ENCODE peak calls at places on chromosomes 16 and 17, in nine cellular contexts. One of them, this sample, is unnamed.

GRCh38 chr17:29238133-29238850 is 8.4 kb upstream of the CRYBA1 start:
- DNase-seq in heart right ventricle: no peak
- DNase-seq in OCI-LY7: no peak
- DNase-seq in AG04450: no peak
- DNase-seq in CD8-positive, alpha-beta T cell: no peak
- DNase-seq in mucosa of descending colon: no peak
- DNase-seq in GM23338: no peak
- DNase-seq in BJ: no peak
- DNase-seq in astrocyte of the cerebellum: no peak
- DNase-seq in this sample: no peak

GRCh38 chr17:74786411-74787097 is 10.4 kb upstream of the NAT9 start:
- DNase-seq in heart right ventricle: no peak
- DNase-seq in OCI-LY7: no peak
- DNase-seq in AG04450: no peak
- DNase-seq in CD8-positive, alpha-beta T cell: no peak
- DNase-seq in mucosa of descending colon: no peak
- DNase-seq in GM23338: no peak
- DNase-seq in BJ: no peak
- DNase-seq in astrocyte of the cerebellum: no peak
- DNase-seq in this sample: no peak

GRCh38 chr17:77356109-77356689 is 215.4 kb downstream of the SEC14L1 start:
- DNase-seq in heart right ventricle: no peak
- DNase-seq in OCI-LY7: no peak
- DNase-seq in AG04450: no peak
- DNase-seq in CD8-positive, alpha-beta T cell: no peak
- DNase-seq in mucosa of descending colon: no peak
- DNase-seq in GM23338: no peak
- DNase-seq in BJ: no peak
- DNase-seq in astrocyte of the cerebellum: no peak
- DNase-seq in this sample: no peak

GRCh38 chr16:88698694-88699045 is 7.5 kb downstream of the RNF166 start:
- DNase-seq in heart right ventricle: no peak
- DNase-seq in OCI-LY7: peak
- DNase-seq in AG04450: no peak
- DNase-seq in CD8-positive, alpha-beta T cell: no peak
- DNase-seq in mucosa of descending colon: no peak
- DNase-seq in GM23338: no peak
- DNase-seq in BJ: no peak
- DNase-seq in astrocyte of the cerebellum: no peak
- DNase-seq in this sample: no peak

GRCh38 chr16:87363771-87364476 is 19.7 kb downstream of the FBXO31 start:
- DNase-seq in heart right ventricle: peak
- DNase-seq in OCI-LY7: no peak
- DNase-seq in AG04450: no peak
- DNase-seq in CD8-positive, alpha-beta T cell: no peak
- DNase-seq in mucosa of descending colon: no peak
- DNase-seq in GM23338: no peak
- DNase-seq in BJ: no peak
- DNase-seq in astrocyte of the cerebellum: no peak
- DNase-seq in this sample: no peak

GRCh38 chr17:47860396-47860795 is 9.4 kb upstream of the SP6 start:
- DNase-seq in heart right ventricle: no peak
- DNase-seq in OCI-LY7: no peak
- DNase-seq in AG04450: no peak
- DNase-seq in CD8-positive, alpha-beta T cell: no peak
- DNase-seq in mucosa of descending colon: no peak
- DNase-seq in GM23338: no peak
- DNase-seq in BJ: no peak
- DNase-seq in astrocyte of the cerebellum: no peak
- DNase-seq in this sample: no peak

GRCh38 chr17:1939979-1940809 is 84.9 kb downstream of the RTN4RL1 start:
- DNase-seq in heart right ventricle: no peak
- DNase-seq in OCI-LY7: no peak
- DNase-seq in AG04450: no peak
- DNase-seq in CD8-positive, alpha-beta T cell: no peak
- DNase-seq in mucosa of descending colon: peak
- DNase-seq in GM23338: no peak
- DNase-seq in BJ: no peak
- DNase-seq in astrocyte of the cerebellum: no peak
- DNase-seq in this sample: no peak

GRCh38 chr16:51062039-51062438 is 89.0 kb downstream of the SALL1 start:
- DNase-seq in heart right ventricle: no peak
- DNase-seq in OCI-LY7: no peak
- DNase-seq in AG04450: no peak
- DNase-seq in CD8-positive, alpha-beta T cell: no peak
- DNase-seq in mucosa of descending colon: no peak
- DNase-seq in GM23338: no peak
- DNase-seq in BJ: no peak
- DNase-seq in astrocyte of the cerebellum: no peak
- DNase-seq in this sample: no peak

GRCh38 chr17:51608251-51608933 is 348.0 kb downstream of the UTP18 start:
- DNase-seq in heart right ventricle: no peak
- DNase-seq in OCI-LY7: no peak
- DNase-seq in AG04450: no peak
- DNase-seq in CD8-positive, alpha-beta T cell: no peak
- DNase-seq in mucosa of descending colon: no peak
- DNase-seq in GM23338: no peak
- DNase-seq in BJ: no peak
- DNase-seq in astrocyte of the cerebellum: no peak
- DNase-seq in this sample: no peak

GRCh38 chr17:79897243-79898063 is 58.2 kb upstream of the CBX4 start:
- DNase-seq in heart right ventricle: no peak
- DNase-seq in OCI-LY7: no peak
- DNase-seq in AG04450: no peak
- DNase-seq in CD8-positive, alpha-beta T cell: no peak
- DNase-seq in mucosa of descending colon: no peak
- DNase-seq in GM23338: no peak
- DNase-seq in BJ: no peak
- DNase-seq in astrocyte of the cerebellum: no peak
- DNase-seq in this sample: no peak

GRCh38 chr16:50697881-50698767 is 4.7 kb downstream of the NOD2 start:
- DNase-seq in heart right ventricle: peak
- DNase-seq in OCI-LY7: no peak
- DNase-seq in AG04450: no peak
- DNase-seq in CD8-positive, alpha-beta T cell: no peak
- DNase-seq in mucosa of descending colon: peak
- DNase-seq in GM23338: no peak
- DNase-seq in BJ: no peak
- DNase-seq in astrocyte of the cerebellum: peak
- DNase-seq in this sample: peak

GRCh38 chr17:77698903-77699615 is 259.4 kb upstream of the TNRC6C start:
- DNase-seq in heart right ventricle: no peak
- DNase-seq in OCI-LY7: no peak
- DNase-seq in AG04450: no peak
- DNase-seq in CD8-positive, alpha-beta T cell: no peak
- DNase-seq in mucosa of descending colon: no peak
- DNase-seq in GM23338: no peak
- DNase-seq in BJ: no peak
- DNase-seq in astrocyte of the cerebellum: no peak
- DNase-seq in this sample: no peak

GRCh38 chr17:50127661-50128361 is 2.1 kb downstream of the SAMD14 start:
- DNase-seq in heart right ventricle: no peak
- DNase-seq in OCI-LY7: no peak
- DNase-seq in AG04450: no peak
- DNase-seq in CD8-positive, alpha-beta T cell: no peak
- DNase-seq in mucosa of descending colon: no peak
- DNase-seq in GM23338: peak
- DNase-seq in BJ: no peak
- DNase-seq in astrocyte of the cerebellum: no peak
- DNase-seq in this sample: no peak

GRCh38 chr17:61904094-61904710 is 23.6 kb downstream of the INTS2 start:
- DNase-seq in heart right ventricle: no peak
- DNase-seq in OCI-LY7: no peak
- DNase-seq in AG04450: no peak
- DNase-seq in CD8-positive, alpha-beta T cell: no peak
- DNase-seq in mucosa of descending colon: no peak
- DNase-seq in GM23338: no peak
- DNase-seq in BJ: no peak
- DNase-seq in astrocyte of the cerebellum: no peak
- DNase-seq in this sample: peak

GRCh38 chr16:83762141-83763024 is 45.4 kb upstream of the HSBP1 start:
- DNase-seq in heart right ventricle: no peak
- DNase-seq in OCI-LY7: no peak
- DNase-seq in AG04450: no peak
- DNase-seq in CD8-positive, alpha-beta T cell: no peak
- DNase-seq in mucosa of descending colon: no peak
- DNase-seq in GM23338: no peak
- DNase-seq in BJ: no peak
- DNase-seq in astrocyte of the cerebellum: no peak
- DNase-seq in this sample: no peak

GRCh38 chr17:81251091-81251942 is 12.2 kb downstream of the NDUFAF8 start:
- DNase-seq in heart right ventricle: no peak
- DNase-seq in OCI-LY7: peak
- DNase-seq in AG04450: no peak
- DNase-seq in CD8-positive, alpha-beta T cell: no peak
- DNase-seq in mucosa of descending colon: peak
- DNase-seq in GM23338: no peak
- DNase-seq in BJ: no peak
- DNase-seq in astrocyte of the cerebellum: no peak
- DNase-seq in this sample: no peak

GRCh38 chr17:68184141-68184571 is 63.7 kb upstream of the AMZ2 start:
- DNase-seq in heart right ventricle: no peak
- DNase-seq in OCI-LY7: no peak
- DNase-seq in AG04450: no peak
- DNase-seq in CD8-positive, alpha-beta T cell: no peak
- DNase-seq in mucosa of descending colon: no peak
- DNase-seq in GM23338: peak
- DNase-seq in BJ: no peak
- DNase-seq in astrocyte of the cerebellum: peak
- DNase-seq in this sample: no peak

GRCh38 chr16:67084345-67085028 is 25.3 kb upstream of the PHAF1 start:
- DNase-seq in heart right ventricle: no peak
- DNase-seq in OCI-LY7: peak
- DNase-seq in AG04450: no peak
- DNase-seq in CD8-positive, alpha-beta T cell: no peak
- DNase-seq in mucosa of descending colon: no peak
- DNase-seq in GM23338: no peak
- DNase-seq in BJ: no peak
- DNase-seq in astrocyte of the cerebellum: no peak
- DNase-seq in this sample: peak

GRCh38 chr17:57989011-57989345 is 924 bp upstream of the VEZF1 start:
- DNase-seq in heart right ventricle: peak
- DNase-seq in OCI-LY7: no peak
- DNase-seq in AG04450: no peak
- DNase-seq in CD8-positive, alpha-beta T cell: no peak
- DNase-seq in mucosa of descending colon: peak
- DNase-seq in GM23338: no peak
- DNase-seq in BJ: no peak
- DNase-seq in astrocyte of the cerebellum: no peak
- DNase-seq in this sample: no peak

GRCh38 chr16:85894266-85894665 is 4.7 kb upstream of the IRF8 start:
- DNase-seq in heart right ventricle: no peak
- DNase-seq in OCI-LY7: peak
- DNase-seq in AG04450: no peak
- DNase-seq in CD8-positive, alpha-beta T cell: no peak
- DNase-seq in mucosa of descending colon: peak
- DNase-seq in GM23338: peak
- DNase-seq in BJ: no peak
- DNase-seq in astrocyte of the cerebellum: no peak
- DNase-seq in this sample: no peak

GRCh38 chr17:62897706-62898105 is 68.3 kb upstream of the TANC2 start:
- DNase-seq in heart right ventricle: no peak
- DNase-seq in OCI-LY7: no peak
- DNase-seq in AG04450: no peak
- DNase-seq in CD8-positive, alpha-beta T cell: no peak
- DNase-seq in mucosa of descending colon: no peak
- DNase-seq in GM23338: no peak
- DNase-seq in BJ: no peak
- DNase-seq in astrocyte of the cerebellum: no peak
- DNase-seq in this sample: no peak

GRCh38 chr17:49597928-49598655 is 22.4 kb downstream of the NXPH3 start:
- DNase-seq in heart right ventricle: no peak
- DNase-seq in OCI-LY7: no peak
- DNase-seq in AG04450: no peak
- DNase-seq in CD8-positive, alpha-beta T cell: no peak
- DNase-seq in mucosa of descending colon: no peak
- DNase-seq in GM23338: no peak
- DNase-seq in BJ: no peak
- DNase-seq in astrocyte of the cerebellum: no peak
- DNase-seq in this sample: no peak

GRCh38 chr16:8675183-8676159 is 1.1 kb downstream of the ABAT start:
- DNase-seq in heart right ventricle: peak
- DNase-seq in OCI-LY7: no peak
- DNase-seq in AG04450: no peak
- DNase-seq in CD8-positive, alpha-beta T cell: no peak
- DNase-seq in mucosa of descending colon: no peak
- DNase-seq in GM23338: no peak
- DNase-seq in BJ: no peak
- DNase-seq in astrocyte of the cerebellum: no peak
- DNase-seq in this sample: no peak
- H3K4me3 ChIP-seq in heart right ventricle: no peak
- H3K4me3 ChIP-seq in OCI-LY7: peak
- H3K4me3 ChIP-seq in AG04450: peak
- H3K4me3 ChIP-seq in CD8-positive, alpha-beta T cell: peak
- H3K4me3 ChIP-seq in mucosa of descending colon: no peak
- H3K4me3 ChIP-seq in GM23338: peak
- H3K4me3 ChIP-seq in BJ: no peak
- H3K4me3 ChIP-seq in astrocyte of the cerebellum: peak
- H3K4me3 ChIP-seq in this sample: peak

GRCh38 chr17:6713130-6713917 is at the start of gene SLC13A5:
- DNase-seq in heart right ventricle: no peak
- DNase-seq in OCI-LY7: no peak
- DNase-seq in AG04450: no peak
- DNase-seq in CD8-positive, alpha-beta T cell: no peak
- DNase-seq in mucosa of descending colon: no peak
- DNase-seq in GM23338: peak
- DNase-seq in BJ: no peak
- DNase-seq in astrocyte of the cerebellum: no peak
- DNase-seq in this sample: no peak
- TF ChIP-seq CTCF in heart right ventricle: peak
- TF ChIP-seq CTCF in OCI-LY7: no peak
- TF ChIP-seq CTCF in AG04450: peak
- TF ChIP-seq CTCF in CD8-positive, alpha-beta T cell: no peak
- TF ChIP-seq CTCF in mucosa of descending colon: no peak
- TF ChIP-seq CTCF in GM23338: peak
- TF ChIP-seq CTCF in BJ: peak
- TF ChIP-seq CTCF in astrocyte of the cerebellum: peak
- TF ChIP-seq CTCF in this sample: peak

DNA sequence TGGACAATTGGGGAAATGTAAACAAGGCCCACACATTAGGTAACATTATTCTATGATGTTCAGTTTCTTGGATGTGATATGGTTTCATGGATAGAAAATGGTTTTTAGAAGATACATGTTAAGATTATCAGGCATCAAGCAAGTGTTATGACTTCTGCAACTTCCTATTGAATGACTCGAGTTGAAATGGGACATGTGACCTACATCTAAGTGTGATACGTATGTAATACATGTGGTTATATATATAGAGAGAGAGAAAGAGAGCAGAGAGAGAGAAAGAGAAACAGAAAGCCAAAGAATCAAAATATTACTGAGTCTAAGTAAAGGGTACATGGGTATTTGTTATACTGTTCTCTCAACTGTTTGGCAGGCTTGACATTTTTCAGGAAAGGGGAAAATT is 1.7 kb downstream of the TMEM170A start:
- DNase-seq in heart right ventricle: no peak
- DNase-seq in OCI-LY7: peak
- DNase-seq in AG04450: no peak
- DNase-seq in CD8-positive, alpha-beta T cell: no peak
- DNase-seq in mucosa of descending colon: no peak
- DNase-seq in GM23338: no peak
- DNase-seq in BJ: no peak
- DNase-seq in astrocyte of the cerebellum: no peak
- DNase-seq in this sample: no peak
- H3K4me3 ChIP-seq in heart right ventricle: no peak
- H3K4me3 ChIP-seq in OCI-LY7: peak
- H3K4me3 ChIP-seq in AG04450: peak
- H3K4me3 ChIP-seq in CD8-positive, alpha-beta T cell: peak
- H3K4me3 ChIP-seq in mucosa of descending colon: no peak
- H3K4me3 ChIP-seq in GM23338: peak
- H3K4me3 ChIP-seq in BJ: peak
- H3K4me3 ChIP-seq in astrocyte of the cerebellum: peak
- H3K4me3 ChIP-seq in this sample: peak

GRCh38 chr16:71723537-71724319 is 773 bp downstream of the PHLPP2 start:
- DNase-seq in heart right ventricle: peak
- DNase-seq in OCI-LY7: peak
- DNase-seq in AG04450: no peak
- DNase-seq in CD8-positive, alpha-beta T cell: peak
- DNase-seq in mucosa of descending colon: peak
- DNase-seq in GM23338: peak
- DNase-seq in BJ: no peak
- DNase-seq in astrocyte of the cerebellum: peak
- DNase-seq in this sample: peak
- TF ChIP-seq CTCF in heart right ventricle: no peak
- TF ChIP-seq CTCF in OCI-LY7: peak
- TF ChIP-seq CTCF in AG04450: no peak
- TF ChIP-seq CTCF in CD8-positive, alpha-beta T cell: no peak
- TF ChIP-seq CTCF in mucosa of descending colon: no peak
- TF ChIP-seq CTCF in GM23338: no peak
- TF ChIP-seq CTCF in BJ: no peak
- TF ChIP-seq CTCF in astrocyte of the cerebellum: no peak
- TF ChIP-seq CTCF in this sample: no peak